ENCODE peak calls at places on chromosomes 5 and 9, in seven cellular contexts. A, G, I, D, H, Z and S are unnamed samples.

GRCh38 chr9:108569624-108570023 is 286.2 kb downstream of the ACTL7B start:
- DNase-seq in I (no peak), G (no peak), Z (peak), D (no peak), A (no peak), H (no peak), S (no peak)

GRCh38 chr5:68251804-68252648 is 36.5 kb downstream of the PIK3R1 start:
- DNase-seq in I (no peak), G (peak), H (no peak), Z (no peak), A (peak), D (no peak), S (no peak)

GRCh38 chr5:172486451-172486850 is 32.1 kb upstream of the SH3PXD2B start:
- DNase-seq in A (no peak), Z (no peak), I (no peak), D (no peak), G (no peak), H (no peak), S (no peak)

GRCh38 chr9:109452761-109453160 is 45.3 kb downstream of the PTPN3 start:
- DNase-seq in H (no peak), D (no peak), I (no peak), G (no peak), Z (peak), A (no peak), S (no peak)

GRCh38 chr9:134333874-134334581 is 7.8 kb downstream of the RXRA start:
- DNase-seq in H (no peak), D (no peak), Z (no peak), A (no peak), I (no peak), G (no peak), S (no peak)

GRCh38 chr5:138543730-138544104 is 681 bp upstream of the ETF1 start:
- DNase-seq in H (no peak), Z (no peak), G (no peak), D (no peak), I (peak), A (no peak), S (no peak)

GRCh38 chr5:113153512-113154097 is 177.0 kb downstream of the DCP2 start:
- DNase-seq in A (no peak), I (no peak), G (no peak), H (no peak), Z (no peak), D (no peak), S (no peak)

GRCh38 chr9:108800632-108801099 is 55.1 kb downstream of the ACTL7B start:
- DNase-seq in A (no peak), D (no peak), Z (no peak), G (no peak), H (no peak), I (no peak), S (no peak)

GRCh38 chr5:431001-431710 is 11.8 kb upstream of the EXOC3 start:
- DNase-seq in I (peak), A (no peak), Z (peak), D (no peak), G (no peak), H (peak), S (no peak)

GRCh38 chr9:136095028-136095494 is at the start of gene NACC2:
- DNase-seq in D (no peak), I (no peak), H (peak), Z (no peak), A (peak), G (peak), S (no peak)

GRCh38 chr9:36874921-36875320 is 159.1 kb downstream of the PAX5 start:
- DNase-seq in A (no peak), Z (peak), D (no peak), I (no peak), G (no peak), H (no peak), S (no peak)

GRCh38 chr9:36147441-36148175 is 11.1 kb downstream of the GLIPR2 start:
- DNase-seq in A (no peak), G (no peak), I (no peak), H (no peak), D (no peak), Z (no peak), S (no peak)